ENCODE peak calls at places on chromosome 5, in nine cellular contexts. One of them, this sample, is unnamed.

GRCh38 chr5:25295067-25295466 is 650.3 kb upstream of the CDH10 start:
- DNase-seq in CD4-positive, alpha-beta T cell: no peak
- DNase-seq in RWPE2: no peak
- DNase-seq in left ventricle myocardium inferior: no peak
- DNase-seq in heart left ventricle: no peak
- DNase-seq in foreskin fibroblast: no peak
- DNase-seq in Calu3: no peak
- DNase-seq in GM20000: no peak
- DNase-seq in lower leg skin: no peak
- DNase-seq in this sample: no peak

GRCh38 chr5:76380346-76381074 is 22.6 kb upstream of the IQGAP2 start:
- DNase-seq in Calu3: no peak
- DNase-seq in foreskin fibroblast: no peak
- DNase-seq in lower leg skin: peak; percentile 52
- DNase-seq in RWPE2: no peak
- DNase-seq in CD4-positive, alpha-beta T cell: no peak
- DNase-seq in left ventricle myocardium inferior: no peak
- DNase-seq in GM20000: no peak
- DNase-seq in heart left ventricle: no peak
- DNase-seq in this sample: no peak

GRCh38 chr5:19122923-19123322 is 865.1 kb downstream of the CDH18 start:
- DNase-seq in lower leg skin: no peak
- DNase-seq in CD4-positive, alpha-beta T cell: no peak
- DNase-seq in RWPE2: no peak
- DNase-seq in Calu3: no peak
- DNase-seq in left ventricle myocardium inferior: no peak
- DNase-seq in GM20000: no peak
- DNase-seq in heart left ventricle: no peak
- DNase-seq in foreskin fibroblast: no peak
- DNase-seq in this sample: no peak

GRCh38 chr5:139295692-139296091 is 2.2 kb downstream of the MATR3 start:
- DNase-seq in foreskin fibroblast: no peak
- DNase-seq in CD4-positive, alpha-beta T cell: no peak
- DNase-seq in left ventricle myocardium inferior: no peak
- DNase-seq in heart left ventricle: no peak
- DNase-seq in GM20000: no peak
- DNase-seq in RWPE2: no peak
- DNase-seq in Calu3: no peak
- DNase-seq in lower leg skin: no peak
- DNase-seq in this sample: no peak

GRCh38 chr5:38478166-38478565 is 78.3 kb downstream of the LIFR start:
- DNase-seq in foreskin fibroblast: no peak
- DNase-seq in CD4-positive, alpha-beta T cell: no peak
- DNase-seq in lower leg skin: no peak
- DNase-seq in GM20000: no peak
- DNase-seq in Calu3: no peak
- DNase-seq in left ventricle myocardium inferior: no peak
- DNase-seq in RWPE2: no peak
- DNase-seq in heart left ventricle: no peak
- DNase-seq in this sample: no peak

GRCh38 chr5:154163327-154163997 is 27.1 kb upstream of the GALNT10 start:
- DNase-seq in CD4-positive, alpha-beta T cell: no peak
- DNase-seq in GM20000: no peak
- DNase-seq in left ventricle myocardium inferior: no peak
- DNase-seq in heart left ventricle: no peak
- DNase-seq in lower leg skin: no peak
- DNase-seq in Calu3: no peak
- DNase-seq in foreskin fibroblast: no peak
- DNase-seq in RWPE2: no peak
- DNase-seq in this sample: no peak

GRCh38 chr5:132251220-132251725 is 6.2 kb upstream of the PDLIM4 start:
- DNase-seq in GM20000: no peak
- DNase-seq in left ventricle myocardium inferior: no peak
- DNase-seq in lower leg skin: peak; percentile 80
- DNase-seq in foreskin fibroblast: peak; percentile 45
- DNase-seq in Calu3: no peak
- DNase-seq in CD4-positive, alpha-beta T cell: no peak
- DNase-seq in RWPE2: peak; percentile 70
- DNase-seq in heart left ventricle: peak; percentile 12
- DNase-seq in this sample: no peak

GRCh38 chr5:34008721-34009120 is 871 bp upstream of the AMACR start:
- DNase-seq in CD4-positive, alpha-beta T cell: no peak
- DNase-seq in lower leg skin: no peak
- DNase-seq in foreskin fibroblast: peak; percentile 12
- DNase-seq in left ventricle myocardium inferior: no peak
- DNase-seq in Calu3: no peak
- DNase-seq in RWPE2: no peak
- DNase-seq in GM20000: no peak
- DNase-seq in heart left ventricle: no peak
- DNase-seq in this sample: no peak

GRCh38 chr5:157283434-157283833 is 17.5 kb downstream of the CYFIP2 start:
- DNase-seq in RWPE2: no peak
- DNase-seq in Calu3: no peak
- DNase-seq in left ventricle myocardium inferior: no peak
- DNase-seq in CD4-positive, alpha-beta T cell: no peak
- DNase-seq in GM20000: peak; percentile 45
- DNase-seq in foreskin fibroblast: no peak
- DNase-seq in heart left ventricle: no peak
- DNase-seq in lower leg skin: no peak
- DNase-seq in this sample: no peak

GRCh38 chr5:75681125-75681830 is 36.0 kb downstream of the POC5 start:
- DNase-seq in GM20000: peak; percentile 20
- DNase-seq in foreskin fibroblast: peak; percentile 57
- DNase-seq in CD4-positive, alpha-beta T cell: no peak
- DNase-seq in RWPE2: no peak
- DNase-seq in Calu3: no peak
- DNase-seq in heart left ventricle: no peak
- DNase-seq in left ventricle myocardium inferior: no peak
- DNase-seq in lower leg skin: no peak
- DNase-seq in this sample: no peak

GRCh38 chr5:62640437-62640836 is 61.8 kb downstream of the LRRC70 start:
- DNase-seq in left ventricle myocardium inferior: no peak
- DNase-seq in CD4-positive, alpha-beta T cell: no peak
- DNase-seq in foreskin fibroblast: no peak
- DNase-seq in GM20000: no peak
- DNase-seq in heart left ventricle: no peak
- DNase-seq in Calu3: no peak
- DNase-seq in RWPE2: no peak
- DNase-seq in lower leg skin: no peak
- DNase-seq in this sample: no peak

GRCh38 chr5:96487859-96488258 is 54.8 kb upstream of the PCSK1 start:
- DNase-seq in heart left ventricle: no peak
- DNase-seq in left ventricle myocardium inferior: no peak
- DNase-seq in Calu3: no peak
- DNase-seq in CD4-positive, alpha-beta T cell: no peak
- DNase-seq in RWPE2: no peak
- DNase-seq in GM20000: no peak
- DNase-seq in lower leg skin: no peak
- DNase-seq in foreskin fibroblast: no peak
- DNase-seq in this sample: no peak

GRCh38 chr5:109718216-109718615 is 28.5 kb downstream of the MAN2A1 start:
- DNase-seq in foreskin fibroblast: no peak
- DNase-seq in RWPE2: no peak
- DNase-seq in lower leg skin: no peak
- DNase-seq in GM20000: no peak
- DNase-seq in CD4-positive, alpha-beta T cell: no peak
- DNase-seq in heart left ventricle: no peak
- DNase-seq in Calu3: no peak
- DNase-seq in left ventricle myocardium inferior: no peak
- DNase-seq in this sample: no peak

GRCh38 chr5:147704544-147704943 is 78.0 kb downstream of the JAKMIP2 start:
- DNase-seq in left ventricle myocardium inferior: no peak
- DNase-seq in CD4-positive, alpha-beta T cell: no peak
- DNase-seq in foreskin fibroblast: no peak
- DNase-seq in GM20000: no peak
- DNase-seq in Calu3: no peak
- DNase-seq in heart left ventricle: no peak
- DNase-seq in RWPE2: no peak
- DNase-seq in lower leg skin: no peak
- DNase-seq in this sample: no peak

GRCh38 chr5:77630246-77631165 is 8.0 kb downstream of the OTP start:
- DNase-seq in heart left ventricle: no peak
- DNase-seq in CD4-positive, alpha-beta T cell: peak; percentile 27
- DNase-seq in GM20000: peak; percentile 93
- DNase-seq in lower leg skin: no peak
- DNase-seq in RWPE2: no peak
- DNase-seq in Calu3: peak; percentile 94
- DNase-seq in left ventricle myocardium inferior: no peak
- DNase-seq in foreskin fibroblast: peak; percentile 57
- DNase-seq in this sample: peak; percentile 82

GRCh38 chr5:79961731-79962579 is 29.1 kb downstream of the MTX3 start:
- DNase-seq in GM20000: no peak
- DNase-seq in RWPE2: no peak
- DNase-seq in Calu3: no peak
- DNase-seq in lower leg skin: no peak
- DNase-seq in CD4-positive, alpha-beta T cell: no peak
- DNase-seq in heart left ventricle: no peak
- DNase-seq in foreskin fibroblast: no peak
- DNase-seq in left ventricle myocardium inferior: no peak
- DNase-seq in this sample: no peak

GRCh38 chr5:82784521-82784920 is 292.7 kb downstream of the TMEM167A start:
- DNase-seq in foreskin fibroblast: no peak
- DNase-seq in left ventricle myocardium inferior: no peak
- DNase-seq in CD4-positive, alpha-beta T cell: no peak
- DNase-seq in heart left ventricle: no peak
- DNase-seq in GM20000: no peak
- DNase-seq in lower leg skin: no peak
- DNase-seq in RWPE2: no peak
- DNase-seq in Calu3: no peak
- DNase-seq in this sample: no peak

GRCh38 chr5:90954951-90955635 is 396.5 kb downstream of the ADGRV1 start:
- DNase-seq in left ventricle myocardium inferior: no peak
- DNase-seq in RWPE2: no peak
- DNase-seq in foreskin fibroblast: no peak
- DNase-seq in heart left ventricle: no peak
- DNase-seq in Calu3: no peak
- DNase-seq in lower leg skin: no peak
- DNase-seq in CD4-positive, alpha-beta T cell: no peak
- DNase-seq in GM20000: no peak
- DNase-seq in this sample: no peak

GRCh38 chr5:14153932-14154646 is 10.9 kb downstream of the TRIO start:
- DNase-seq in GM20000: no peak
- DNase-seq in left ventricle myocardium inferior: peak; percentile 71
- DNase-seq in foreskin fibroblast: peak; percentile 62
- DNase-seq in RWPE2: no peak
- DNase-seq in CD4-positive, alpha-beta T cell: no peak
- DNase-seq in lower leg skin: peak; percentile 92
- DNase-seq in heart left ventricle: peak; percentile 81
- DNase-seq in Calu3: peak; percentile 45
- DNase-seq in this sample: peak; percentile 84

GRCh38 chr5:138955013-138955660 is 80.0 kb upstream of the LRRTM2 start:
- DNase-seq in heart left ventricle: peak; percentile 54
- DNase-seq in left ventricle myocardium inferior: peak; percentile 56
- DNase-seq in GM20000: no peak
- DNase-seq in lower leg skin: no peak
- DNase-seq in foreskin fibroblast: no peak
- DNase-seq in CD4-positive, alpha-beta T cell: no peak
- DNase-seq in RWPE2: peak; percentile 48
- DNase-seq in Calu3: no peak
- DNase-seq in this sample: peak; percentile 89

GRCh38 chr5:114305402-114306207 is 56.3 kb upstream of the KCNN2 start:
- DNase-seq in Calu3: peak; percentile 17
- DNase-seq in foreskin fibroblast: peak; percentile 75
- DNase-seq in CD4-positive, alpha-beta T cell: no peak
- DNase-seq in heart left ventricle: no peak
- DNase-seq in left ventricle myocardium inferior: no peak
- DNase-seq in lower leg skin: no peak
- DNase-seq in GM20000: peak; percentile 20
- DNase-seq in RWPE2: no peak
- DNase-seq in this sample: no peak

GRCh38 chr5:109958082-109958481 is 268.4 kb downstream of the MAN2A1 start:
- DNase-seq in heart left ventricle: no peak
- DNase-seq in Calu3: no peak
- DNase-seq in CD4-positive, alpha-beta T cell: no peak
- DNase-seq in foreskin fibroblast: no peak
- DNase-seq in GM20000: no peak
- DNase-seq in lower leg skin: no peak
- DNase-seq in left ventricle myocardium inferior: no peak
- DNase-seq in RWPE2: no peak
- DNase-seq in this sample: no peak

DNA sequence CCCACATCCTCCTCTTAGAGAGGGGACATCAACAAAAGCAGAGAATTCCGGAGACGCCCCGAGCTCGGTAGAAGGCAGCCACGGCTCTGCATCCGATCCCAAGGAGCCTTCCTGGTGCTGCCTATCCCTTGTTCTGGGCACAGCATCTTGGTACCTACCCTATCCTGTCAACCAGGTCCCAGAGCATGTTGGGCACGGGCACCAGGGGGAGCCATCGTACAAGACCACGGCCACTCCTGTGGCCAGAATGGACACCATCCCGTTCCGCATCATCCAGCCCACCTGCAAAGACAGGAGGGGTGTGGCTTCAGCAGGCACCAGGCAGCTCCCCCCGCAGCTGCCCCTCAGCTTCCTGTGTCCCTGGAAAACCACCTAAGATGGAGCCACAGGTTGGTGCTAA is 62.7 kb upstream of the ZNF354A start:
- DNase-seq in CD4-positive, alpha-beta T cell: no peak
- DNase-seq in GM20000: no peak
- DNase-seq in RWPE2: no peak
- DNase-seq in left ventricle myocardium inferior: peak; percentile 20
- DNase-seq in foreskin fibroblast: no peak
- DNase-seq in heart left ventricle: no peak
- DNase-seq in Calu3: no peak
- DNase-seq in lower leg skin: no peak
- DNase-seq in this sample: no peak
- TF ChIP-seq CTCF in CD4-positive, alpha-beta T cell: no peak
- TF ChIP-seq CTCF in GM20000: no peak
- TF ChIP-seq CTCF in RWPE2: peak; percentile 64
- TF ChIP-seq CTCF in left ventricle myocardium inferior: peak; percentile 47
- TF ChIP-seq CTCF in foreskin fibroblast: no peak
- TF ChIP-seq CTCF in heart left ventricle: peak; percentile 26
- TF ChIP-seq CTCF in Calu3: no peak
- TF ChIP-seq CTCF in lower leg skin: no peak
- TF ChIP-seq CTCF in this sample: no peak

GRCh38 chr5:99911971-99912370 is 623.2 kb upstream of the FAM174A start:
- DNase-seq in left ventricle myocardium inferior: no peak
- DNase-seq in CD4-positive, alpha-beta T cell: no peak
- DNase-seq in lower leg skin: no peak
- DNase-seq in GM20000: no peak
- DNase-seq in Calu3: no peak
- DNase-seq in foreskin fibroblast: no peak
- DNase-seq in RWPE2: no peak
- DNase-seq in heart left ventricle: no peak
- DNase-seq in this sample: no peak
- TF ChIP-seq CTCF in left ventricle myocardium inferior: no peak
- TF ChIP-seq CTCF in CD4-positive, alpha-beta T cell: no peak
- TF ChIP-seq CTCF in lower leg skin: no peak
- TF ChIP-seq CTCF in GM20000: no peak
- TF ChIP-seq CTCF in Calu3: no peak
- TF ChIP-seq CTCF in foreskin fibroblast: no peak
- TF ChIP-seq CTCF in RWPE2: no peak
- TF ChIP-seq CTCF in heart left ventricle: no peak
- TF ChIP-seq CTCF in this sample: no peak

GRCh38 chr5:180862645-180863044 is 1.6 kb upstream of the ZFP62 start:
- DNase-seq in lower leg skin: peak; percentile 71
- DNase-seq in foreskin fibroblast: no peak
- DNase-seq in RWPE2: no peak
- DNase-seq in GM20000: no peak
- DNase-seq in CD4-positive, alpha-beta T cell: no peak
- DNase-seq in heart left ventricle: no peak
- DNase-seq in Calu3: no peak
- DNase-seq in left ventricle myocardium inferior: no peak
- DNase-seq in this sample: no peak
- TF ChIP-seq CTCF in lower leg skin: no peak
- TF ChIP-seq CTCF in foreskin fibroblast: no peak
- TF ChIP-seq CTCF in RWPE2: no peak
- TF ChIP-seq CTCF in GM20000: no peak
- TF ChIP-seq CTCF in CD4-positive, alpha-beta T cell: no peak
- TF ChIP-seq CTCF in heart left ventricle: no peak
- TF ChIP-seq CTCF in Calu3: no peak
- TF ChIP-seq CTCF in left ventricle myocardium inferior: no peak
- TF ChIP-seq CTCF in this sample: no peak

GRCh38 chr5:169721771-169722170 is 84.7 kb downstream of the DOCK2 start:
- DNase-seq in left ventricle myocardium inferior: no peak
- DNase-seq in heart left ventricle: no peak
- DNase-seq in lower leg skin: no peak
- DNase-seq in CD4-positive, alpha-beta T cell: no peak
- DNase-seq in RWPE2: no peak
- DNase-seq in Calu3: no peak
- DNase-seq in GM20000: no peak
- DNase-seq in foreskin fibroblast: no peak
- DNase-seq in this sample: no peak
- TF ChIP-seq CTCF in left ventricle myocardium inferior: no peak
- TF ChIP-seq CTCF in heart left ventricle: no peak
- TF ChIP-seq CTCF in lower leg skin: no peak
- TF ChIP-seq CTCF in CD4-positive, alpha-beta T cell: no peak
- TF ChIP-seq CTCF in RWPE2: peak; percentile 9
- TF ChIP-seq CTCF in Calu3: no peak
- TF ChIP-seq CTCF in GM20000: no peak
- TF ChIP-seq CTCF in foreskin fibroblast: no peak
- TF ChIP-seq CTCF in this sample: no peak

This sample was measured in kidney.